ENCODE peak calls at places on chromosomes 1 and 21, in nine cellular contexts. One of them, this sample, is unnamed.

GRCh38 chr1:41175546-41175945 is 66.6 kb downstream of the SCMH1 start:
- DNase-seq in Calu3: no peak
- DNase-seq in amygdala: no peak
- DNase-seq in HuH-7: no peak
- DNase-seq in NCI-H748 treated with DMSO at 0.1 percent for 48 hours: no peak
- DNase-seq in amniotic stem cell: no peak
- DNase-seq in stimulated activated CD4-positive, alpha-beta T cell treated with anti-CD3 and anti-CD28 coated beads, Interleukin-4, amount 100 ng/mL, for 4 hours: no peak
- DNase-seq in H54: no peak
- DNase-seq in mesenteric fat pad: no peak
- DNase-seq in this sample: no peak

GRCh38 chr1:79079770-79080169 is 73.2 kb upstream of the ADGRL4 start:
- DNase-seq in Calu3: peak; percentile 23
- DNase-seq in amygdala: no peak
- DNase-seq in HuH-7: no peak
- DNase-seq in NCI-H748 treated with DMSO at 0.1 percent for 48 hours: no peak
- DNase-seq in amniotic stem cell: peak; percentile 57
- DNase-seq in stimulated activated CD4-positive, alpha-beta T cell treated with anti-CD3 and anti-CD28 coated beads, Interleukin-4, amount 100 ng/mL, for 4 hours: no peak
- DNase-seq in H54: peak; percentile 4
- DNase-seq in mesenteric fat pad: no peak
- DNase-seq in this sample: no peak

GRCh38 chr1:60510162-60510561 is 436.6 kb upstream of the C1orf87 start:
- DNase-seq in Calu3: no peak
- DNase-seq in amygdala: no peak
- DNase-seq in HuH-7: no peak
- DNase-seq in NCI-H748 treated with DMSO at 0.1 percent for 48 hours: no peak
- DNase-seq in amniotic stem cell: no peak
- DNase-seq in stimulated activated CD4-positive, alpha-beta T cell treated with anti-CD3 and anti-CD28 coated beads, Interleukin-4, amount 100 ng/mL, for 4 hours: no peak
- DNase-seq in H54: no peak
- DNase-seq in mesenteric fat pad: no peak
- DNase-seq in this sample: no peak

GRCh38 chr1:231630558-231631205 is 4.1 kb downstream of the DISC1 start:
- DNase-seq in Calu3: no peak
- DNase-seq in amygdala: no peak
- DNase-seq in HuH-7: no peak
- DNase-seq in NCI-H748 treated with DMSO at 0.1 percent for 48 hours: no peak
- DNase-seq in amniotic stem cell: peak; percentile 31
- DNase-seq in stimulated activated CD4-positive, alpha-beta T cell treated with anti-CD3 and anti-CD28 coated beads, Interleukin-4, amount 100 ng/mL, for 4 hours: no peak
- DNase-seq in H54: no peak
- DNase-seq in mesenteric fat pad: no peak
- DNase-seq in this sample: no peak

GRCh38 chr1:179637211-179637860 is 45.7 kb downstream of the TDRD5 start:
- DNase-seq in Calu3: no peak
- DNase-seq in amygdala: no peak
- DNase-seq in HuH-7: no peak
- DNase-seq in NCI-H748 treated with DMSO at 0.1 percent for 48 hours: no peak
- DNase-seq in amniotic stem cell: no peak
- DNase-seq in stimulated activated CD4-positive, alpha-beta T cell treated with anti-CD3 and anti-CD28 coated beads, Interleukin-4, amount 100 ng/mL, for 4 hours: no peak
- DNase-seq in H54: no peak
- DNase-seq in mesenteric fat pad: no peak
- DNase-seq in this sample: no peak

GRCh38 chr1:12601690-12602632 is 16.0 kb downstream of the DHRS3 start:
- DNase-seq in Calu3: peak; percentile 78
- DNase-seq in amygdala: no peak
- DNase-seq in HuH-7: no peak
- DNase-seq in NCI-H748 treated with DMSO at 0.1 percent for 48 hours: no peak
- DNase-seq in amniotic stem cell: no peak
- DNase-seq in stimulated activated CD4-positive, alpha-beta T cell treated with anti-CD3 and anti-CD28 coated beads, Interleukin-4, amount 100 ng/mL, for 4 hours: no peak
- DNase-seq in H54: peak; percentile 76
- DNase-seq in mesenteric fat pad: no peak
- DNase-seq in this sample: no peak

GRCh38 chr1:212244441-212244840 is 40.8 kb upstream of the PPP2R5A start:
- DNase-seq in Calu3: no peak
- DNase-seq in amygdala: no peak
- DNase-seq in HuH-7: no peak
- DNase-seq in NCI-H748 treated with DMSO at 0.1 percent for 48 hours: no peak
- DNase-seq in amniotic stem cell: no peak
- DNase-seq in stimulated activated CD4-positive, alpha-beta T cell treated with anti-CD3 and anti-CD28 coated beads, Interleukin-4, amount 100 ng/mL, for 4 hours: no peak
- DNase-seq in H54: no peak
- DNase-seq in mesenteric fat pad: no peak
- DNase-seq in this sample: no peak

GRCh38 chr1:25556791-25557476 is 13.5 kb downstream of the LDLRAP1 start:
- DNase-seq in Calu3: peak; percentile 52
- DNase-seq in amygdala: no peak
- DNase-seq in HuH-7: no peak
- DNase-seq in NCI-H748 treated with DMSO at 0.1 percent for 48 hours: no peak
- DNase-seq in amniotic stem cell: no peak
- DNase-seq in stimulated activated CD4-positive, alpha-beta T cell treated with anti-CD3 and anti-CD28 coated beads, Interleukin-4, amount 100 ng/mL, for 4 hours: no peak
- DNase-seq in H54: no peak
- DNase-seq in mesenteric fat pad: no peak
- DNase-seq in this sample: no peak

GRCh38 chr1:155009221-155009711 is 6.7 kb downstream of the ZBTB7B start:
- DNase-seq in Calu3: no peak
- DNase-seq in amygdala: no peak
- DNase-seq in HuH-7: no peak
- DNase-seq in NCI-H748 treated with DMSO at 0.1 percent for 48 hours: no peak
- DNase-seq in amniotic stem cell: no peak
- DNase-seq in stimulated activated CD4-positive, alpha-beta T cell treated with anti-CD3 and anti-CD28 coated beads, Interleukin-4, amount 100 ng/mL, for 4 hours: no peak
- DNase-seq in H54: no peak
- DNase-seq in mesenteric fat pad: no peak
- DNase-seq in this sample: no peak

GRCh38 chr21:14864211-14865021 is 200.4 kb downstream of the NRIP1 start:
- DNase-seq in Calu3: peak; percentile 78
- DNase-seq in amygdala: peak; percentile 15
- DNase-seq in HuH-7: peak; percentile 39
- DNase-seq in NCI-H748 treated with DMSO at 0.1 percent for 48 hours: peak; percentile 75
- DNase-seq in amniotic stem cell: no peak
- DNase-seq in stimulated activated CD4-positive, alpha-beta T cell treated with anti-CD3 and anti-CD28 coated beads, Interleukin-4, amount 100 ng/mL, for 4 hours: peak; percentile 31
- DNase-seq in H54: peak; percentile 50
- DNase-seq in mesenteric fat pad: no peak
- DNase-seq in this sample: peak; percentile 76

GRCh38 chr1:221683681-221684080 is 58.2 kb downstream of the DUSP10 start:
- DNase-seq in Calu3: no peak
- DNase-seq in amygdala: no peak
- DNase-seq in HuH-7: no peak
- DNase-seq in NCI-H748 treated with DMSO at 0.1 percent for 48 hours: no peak
- DNase-seq in amniotic stem cell: no peak
- DNase-seq in stimulated activated CD4-positive, alpha-beta T cell treated with anti-CD3 and anti-CD28 coated beads, Interleukin-4, amount 100 ng/mL, for 4 hours: no peak
- DNase-seq in H54: no peak
- DNase-seq in mesenteric fat pad: no peak
- DNase-seq in this sample: no peak

GRCh38 chr1:53145942-53146708 is 3.7 kb upstream of the SLC1A7 start:
- DNase-seq in Calu3: peak; percentile 91
- DNase-seq in amygdala: no peak
- DNase-seq in HuH-7: peak; percentile 86
- DNase-seq in NCI-H748 treated with DMSO at 0.1 percent for 48 hours: no peak
- DNase-seq in amniotic stem cell: peak; percentile 96
- DNase-seq in stimulated activated CD4-positive, alpha-beta T cell treated with anti-CD3 and anti-CD28 coated beads, Interleukin-4, amount 100 ng/mL, for 4 hours: no peak
- DNase-seq in H54: peak; percentile 94
- DNase-seq in mesenteric fat pad: no peak
- DNase-seq in this sample: no peak

GRCh38 chr1:19450811-19451564 is 34.4 kb downstream of the CAPZB start:
- DNase-seq in Calu3: no peak
- DNase-seq in amygdala: no peak
- DNase-seq in HuH-7: no peak
- DNase-seq in NCI-H748 treated with DMSO at 0.1 percent for 48 hours: no peak
- DNase-seq in amniotic stem cell: peak; percentile 90
- DNase-seq in stimulated activated CD4-positive, alpha-beta T cell treated with anti-CD3 and anti-CD28 coated beads, Interleukin-4, amount 100 ng/mL, for 4 hours: no peak
- DNase-seq in H54: peak; percentile 67
- DNase-seq in mesenteric fat pad: no peak
- DNase-seq in this sample: no peak

GRCh38 chr21:42223826-42224575 is 5.1 kb downstream of the ABCG1 start:
- DNase-seq in Calu3: no peak
- DNase-seq in amygdala: no peak
- DNase-seq in HuH-7: no peak
- DNase-seq in NCI-H748 treated with DMSO at 0.1 percent for 48 hours: no peak
- DNase-seq in amniotic stem cell: no peak
- DNase-seq in stimulated activated CD4-positive, alpha-beta T cell treated with anti-CD3 and anti-CD28 coated beads, Interleukin-4, amount 100 ng/mL, for 4 hours: no peak
- DNase-seq in H54: no peak
- DNase-seq in mesenteric fat pad: no peak
- DNase-seq in this sample: no peak

GRCh38 chr1:219441884-219442283 is 171.0 kb downstream of the ZC3H11B start:
- DNase-seq in Calu3: no peak
- DNase-seq in amygdala: no peak
- DNase-seq in HuH-7: no peak
- DNase-seq in NCI-H748 treated with DMSO at 0.1 percent for 48 hours: no peak
- DNase-seq in amniotic stem cell: no peak
- DNase-seq in stimulated activated CD4-positive, alpha-beta T cell treated with anti-CD3 and anti-CD28 coated beads, Interleukin-4, amount 100 ng/mL, for 4 hours: no peak
- DNase-seq in H54: no peak
- DNase-seq in mesenteric fat pad: no peak
- DNase-seq in this sample: no peak

GRCh38 chr21:31741116-31741515 is 9.2 kb upstream of the SCAF4 start:
- DNase-seq in Calu3: no peak
- DNase-seq in amygdala: no peak
- DNase-seq in HuH-7: no peak
- DNase-seq in NCI-H748 treated with DMSO at 0.1 percent for 48 hours: no peak
- DNase-seq in amniotic stem cell: no peak
- DNase-seq in stimulated activated CD4-positive, alpha-beta T cell treated with anti-CD3 and anti-CD28 coated beads, Interleukin-4, amount 100 ng/mL, for 4 hours: no peak
- DNase-seq in H54: no peak
- DNase-seq in mesenteric fat pad: no peak
- DNase-seq in this sample: no peak

GRCh38 chr1:219961684-219962083 is 33.3 kb upstream of the SLC30A10 start:
- DNase-seq in Calu3: no peak
- DNase-seq in amygdala: no peak
- DNase-seq in HuH-7: no peak
- DNase-seq in NCI-H748 treated with DMSO at 0.1 percent for 48 hours: no peak
- DNase-seq in amniotic stem cell: no peak
- DNase-seq in stimulated activated CD4-positive, alpha-beta T cell treated with anti-CD3 and anti-CD28 coated beads, Interleukin-4, amount 100 ng/mL, for 4 hours: no peak
- DNase-seq in H54: no peak
- DNase-seq in mesenteric fat pad: no peak
- DNase-seq in this sample: no peak

GRCh38 chr1:2213576-2214505 is 14.3 kb upstream of the SKI start:
- DNase-seq in Calu3: no peak
- DNase-seq in amygdala: no peak
- DNase-seq in HuH-7: no peak
- DNase-seq in NCI-H748 treated with DMSO at 0.1 percent for 48 hours: no peak
- DNase-seq in amniotic stem cell: no peak
- DNase-seq in stimulated activated CD4-positive, alpha-beta T cell treated with anti-CD3 and anti-CD28 coated beads, Interleukin-4, amount 100 ng/mL, for 4 hours: no peak
- DNase-seq in H54: no peak
- DNase-seq in mesenteric fat pad: no peak
- DNase-seq in this sample: no peak

GRCh38 chr1:108089482-108089881 is 110.7 kb downstream of the SLC25A24 start:
- DNase-seq in Calu3: no peak
- DNase-seq in amygdala: no peak
- DNase-seq in HuH-7: no peak
- DNase-seq in NCI-H748 treated with DMSO at 0.1 percent for 48 hours: no peak
- DNase-seq in amniotic stem cell: no peak
- DNase-seq in stimulated activated CD4-positive, alpha-beta T cell treated with anti-CD3 and anti-CD28 coated beads, Interleukin-4, amount 100 ng/mL, for 4 hours: no peak
- DNase-seq in H54: no peak
- DNase-seq in mesenteric fat pad: no peak
- DNase-seq in this sample: no peak

GRCh38 chr1:7299329-7299799 is 471.7 kb upstream of the VAMP3 start:
- DNase-seq in Calu3: peak; percentile 37
- DNase-seq in amygdala: no peak
- DNase-seq in HuH-7: no peak
- DNase-seq in NCI-H748 treated with DMSO at 0.1 percent for 48 hours: no peak
- DNase-seq in amniotic stem cell: peak; percentile 91
- DNase-seq in stimulated activated CD4-positive, alpha-beta T cell treated with anti-CD3 and anti-CD28 coated beads, Interleukin-4, amount 100 ng/mL, for 4 hours: no peak
- DNase-seq in H54: peak; percentile 32
- DNase-seq in mesenteric fat pad: no peak
- DNase-seq in this sample: peak; percentile 47

GRCh38 chr21:46057710-46058241 is 40.1 kb upstream of the COL6A2 start:
- DNase-seq in Calu3: no peak
- DNase-seq in amygdala: no peak
- DNase-seq in HuH-7: no peak
- DNase-seq in NCI-H748 treated with DMSO at 0.1 percent for 48 hours: no peak
- DNase-seq in amniotic stem cell: no peak
- DNase-seq in stimulated activated CD4-positive, alpha-beta T cell treated with anti-CD3 and anti-CD28 coated beads, Interleukin-4, amount 100 ng/mL, for 4 hours: no peak
- DNase-seq in H54: no peak
- DNase-seq in mesenteric fat pad: peak; percentile 85
- DNase-seq in this sample: no peak

GRCh38 chr1:117732956-117733355 is 127.1 kb downstream of the TENT5C start:
- DNase-seq in Calu3: no peak
- DNase-seq in amygdala: no peak
- DNase-seq in HuH-7: no peak
- DNase-seq in NCI-H748 treated with DMSO at 0.1 percent for 48 hours: no peak
- DNase-seq in amniotic stem cell: no peak
- DNase-seq in stimulated activated CD4-positive, alpha-beta T cell treated with anti-CD3 and anti-CD28 coated beads, Interleukin-4, amount 100 ng/mL, for 4 hours: no peak
- DNase-seq in H54: no peak
- DNase-seq in mesenteric fat pad: no peak
- DNase-seq in this sample: no peak

GRCh38 chr1:5250336-5250735 is 595.9 kb downstream of the AJAP1 start:
- DNase-seq in Calu3: no peak
- DNase-seq in amygdala: no peak
- DNase-seq in HuH-7: no peak
- DNase-seq in NCI-H748 treated with DMSO at 0.1 percent for 48 hours: no peak
- DNase-seq in amniotic stem cell: no peak
- DNase-seq in stimulated activated CD4-positive, alpha-beta T cell treated with anti-CD3 and anti-CD28 coated beads, Interleukin-4, amount 100 ng/mL, for 4 hours: no peak
- DNase-seq in H54: no peak
- DNase-seq in mesenteric fat pad: no peak
- DNase-seq in this sample: peak; percentile 18

GRCh38 chr1:156385534-156386031 is 16.6 kb downstream of the RHBG start:
- DNase-seq in Calu3: peak; percentile 67
- DNase-seq in amygdala: no peak
- DNase-seq in HuH-7: peak; percentile 89
- DNase-seq in NCI-H748 treated with DMSO at 0.1 percent for 48 hours: peak; percentile 22
- DNase-seq in amniotic stem cell: peak; percentile 28
- DNase-seq in stimulated activated CD4-positive, alpha-beta T cell treated with anti-CD3 and anti-CD28 coated beads, Interleukin-4, amount 100 ng/mL, for 4 hours: peak; percentile 70
- DNase-seq in H54: peak; percentile 97
- DNase-seq in mesenteric fat pad: no peak
- DNase-seq in this sample: peak; percentile 81